ENCODE peak calls at places on chromosomes 4 and X, in nine cellular contexts. One of them, this sample, is unnamed.

GRCh38 chrX:135416546-135416945 is 5.2 kb upstream of the SMIM10L2A start:
- DNase-seq in keratinocyte: no peak
- DNase-seq in MM.1S: no peak
- DNase-seq in neural progenitor cell: no peak
- DNase-seq in PC-3: peak; percentile 85
- DNase-seq in GM23338: no peak
- DNase-seq in IMR-90: no peak
- DNase-seq in endothelial cell of umbilical vein: no peak
- DNase-seq in PC-9: peak; percentile 36
- DNase-seq in this sample: no peak

GRCh38 chrX:100673397-100673953 is 29.5 kb downstream of the SRPX2 start:
- DNase-seq in keratinocyte: no peak
- DNase-seq in MM.1S: no peak
- DNase-seq in neural progenitor cell: no peak
- DNase-seq in PC-3: peak; percentile 34
- DNase-seq in GM23338: no peak
- DNase-seq in IMR-90: peak; percentile 91
- DNase-seq in endothelial cell of umbilical vein: peak; percentile 65
- DNase-seq in PC-9: no peak
- DNase-seq in this sample: no peak

GRCh38 chrX:134623293-134624045 is 34.8 kb downstream of the PLAC1 start:
- DNase-seq in keratinocyte: no peak
- DNase-seq in MM.1S: no peak
- DNase-seq in neural progenitor cell: no peak
- DNase-seq in PC-3: peak; percentile 56
- DNase-seq in GM23338: no peak
- DNase-seq in IMR-90: peak; percentile 44
- DNase-seq in endothelial cell of umbilical vein: peak; percentile 83
- DNase-seq in PC-9: no peak
- DNase-seq in this sample: no peak

GRCh38 chr4:12894062-12894461 is 590.1 kb downstream of the RAB28 start:
- DNase-seq in keratinocyte: no peak
- DNase-seq in MM.1S: no peak
- DNase-seq in neural progenitor cell: no peak
- DNase-seq in PC-3: no peak
- DNase-seq in GM23338: no peak
- DNase-seq in IMR-90: no peak
- DNase-seq in endothelial cell of umbilical vein: no peak
- DNase-seq in PC-9: no peak
- DNase-seq in this sample: no peak

GRCh38 chr4:168200685-168201084 is 108.3 kb downstream of the ANXA10 start:
- DNase-seq in keratinocyte: no peak
- DNase-seq in MM.1S: no peak
- DNase-seq in neural progenitor cell: no peak
- DNase-seq in PC-3: peak; percentile 78
- DNase-seq in GM23338: no peak
- DNase-seq in IMR-90: peak; percentile 61
- DNase-seq in endothelial cell of umbilical vein: peak; percentile 21
- DNase-seq in PC-9: peak; percentile 54
- DNase-seq in this sample: no peak

GRCh38 chr4:42327323-42327722 is 70.0 kb upstream of the SHISA3 start:
- DNase-seq in keratinocyte: no peak
- DNase-seq in MM.1S: no peak
- DNase-seq in neural progenitor cell: no peak
- DNase-seq in PC-3: no peak
- DNase-seq in GM23338: no peak
- DNase-seq in IMR-90: no peak
- DNase-seq in endothelial cell of umbilical vein: no peak
- DNase-seq in PC-9: no peak
- DNase-seq in this sample: no peak

GRCh38 chrX:152847281-152847680 is 16.4 kb downstream of the NSDHL start:
- DNase-seq in keratinocyte: no peak
- DNase-seq in MM.1S: no peak
- DNase-seq in neural progenitor cell: no peak
- DNase-seq in PC-3: no peak
- DNase-seq in GM23338: no peak
- DNase-seq in IMR-90: no peak
- DNase-seq in endothelial cell of umbilical vein: no peak
- DNase-seq in PC-9: no peak
- DNase-seq in this sample: no peak

GRCh38 chr4:7771541-7772507 is 167.8 kb downstream of the AFAP1 start:
- DNase-seq in keratinocyte: no peak
- DNase-seq in MM.1S: peak; percentile 64
- DNase-seq in neural progenitor cell: no peak
- DNase-seq in PC-3: no peak
- DNase-seq in GM23338: no peak
- DNase-seq in IMR-90: no peak
- DNase-seq in endothelial cell of umbilical vein: no peak
- DNase-seq in PC-9: no peak
- DNase-seq in this sample: no peak

GRCh38 chrX:134572816-134573682 is 85.2 kb downstream of the PLAC1 start:
- DNase-seq in keratinocyte: peak; percentile 49
- DNase-seq in MM.1S: no peak
- DNase-seq in neural progenitor cell: no peak
- DNase-seq in PC-3: peak; percentile 92
- DNase-seq in GM23338: no peak
- DNase-seq in IMR-90: peak; percentile 48
- DNase-seq in endothelial cell of umbilical vein: no peak
- DNase-seq in PC-9: peak; percentile 89
- DNase-seq in this sample: no peak

GRCh38 chr4:71206763-71207162 is 132.1 kb upstream of the SLC4A4 start:
- DNase-seq in keratinocyte: no peak
- DNase-seq in MM.1S: no peak
- DNase-seq in neural progenitor cell: no peak
- DNase-seq in PC-3: peak; percentile 13
- DNase-seq in GM23338: no peak
- DNase-seq in IMR-90: peak; percentile 93
- DNase-seq in endothelial cell of umbilical vein: no peak
- DNase-seq in PC-9: no peak
- DNase-seq in this sample: no peak

GRCh38 chrX:110425222-110425621 is 66.6 kb downstream of the RTL9 start:
- DNase-seq in keratinocyte: no peak
- DNase-seq in MM.1S: no peak
- DNase-seq in neural progenitor cell: no peak
- DNase-seq in PC-3: no peak
- DNase-seq in GM23338: peak; percentile 38
- DNase-seq in IMR-90: no peak
- DNase-seq in endothelial cell of umbilical vein: no peak
- DNase-seq in PC-9: no peak
- DNase-seq in this sample: no peak

GRCh38 chrX:23504540-23504884 is 162.8 kb upstream of the PRDX4 start:
- DNase-seq in keratinocyte: no peak
- DNase-seq in MM.1S: no peak
- DNase-seq in neural progenitor cell: no peak
- DNase-seq in PC-3: no peak
- DNase-seq in GM23338: no peak
- DNase-seq in IMR-90: no peak
- DNase-seq in endothelial cell of umbilical vein: no peak
- DNase-seq in PC-9: no peak
- DNase-seq in this sample: no peak

GRCh38 chrX:43148305-43148704 is 370.3 kb upstream of the PPP1R2C start:
- DNase-seq in keratinocyte: no peak
- DNase-seq in MM.1S: no peak
- DNase-seq in neural progenitor cell: no peak
- DNase-seq in PC-3: no peak
- DNase-seq in GM23338: no peak
- DNase-seq in IMR-90: no peak
- DNase-seq in endothelial cell of umbilical vein: no peak
- DNase-seq in PC-9: no peak
- DNase-seq in this sample: no peak

GRCh38 chrX:9758239-9758638 is 7.4 kb downstream of the GPR143 start:
- DNase-seq in keratinocyte: no peak
- DNase-seq in MM.1S: no peak
- DNase-seq in neural progenitor cell: no peak
- DNase-seq in PC-3: no peak
- DNase-seq in GM23338: no peak
- DNase-seq in IMR-90: no peak
- DNase-seq in endothelial cell of umbilical vein: peak; percentile 14
- DNase-seq in PC-9: no peak
- DNase-seq in this sample: no peak

GRCh38 chrX:9765072-9765736 is 443 bp downstream of the GPR143 start:
- DNase-seq in keratinocyte: no peak
- DNase-seq in MM.1S: no peak
- DNase-seq in neural progenitor cell: peak; percentile 32
- DNase-seq in PC-3: no peak
- DNase-seq in GM23338: peak; percentile 50
- DNase-seq in IMR-90: no peak
- DNase-seq in endothelial cell of umbilical vein: no peak
- DNase-seq in PC-9: no peak
- DNase-seq in this sample: no peak

GRCh38 chrX:9757366-9757765 is 8.3 kb downstream of the GPR143 start:
- DNase-seq in keratinocyte: no peak
- DNase-seq in MM.1S: no peak
- DNase-seq in neural progenitor cell: no peak
- DNase-seq in PC-3: no peak
- DNase-seq in GM23338: no peak
- DNase-seq in IMR-90: no peak
- DNase-seq in endothelial cell of umbilical vein: no peak
- DNase-seq in PC-9: no peak
- DNase-seq in this sample: no peak

DNA sequence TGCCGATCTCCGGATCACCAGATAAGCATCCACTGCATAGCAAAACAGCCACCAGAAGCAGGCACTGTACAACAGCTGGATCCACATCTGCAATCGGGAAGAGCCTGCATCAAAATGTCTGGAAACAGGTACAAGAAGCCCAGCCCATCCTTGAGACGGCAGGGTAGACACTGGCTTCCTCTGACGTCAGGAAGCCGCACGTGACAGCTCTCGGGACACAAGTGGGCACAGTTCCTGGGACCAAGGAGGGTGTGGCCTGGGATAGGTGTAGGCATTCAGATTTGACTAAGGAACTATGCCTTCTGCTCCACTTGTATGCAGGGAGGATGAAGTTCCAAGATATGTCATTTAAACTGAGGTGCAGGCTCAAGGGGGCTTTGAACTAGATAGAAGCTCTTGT is 6.3 kb downstream of the GPR143 start:
- DNase-seq in keratinocyte: no peak
- DNase-seq in MM.1S: no peak
- DNase-seq in neural progenitor cell: no peak
- DNase-seq in PC-3: no peak
- DNase-seq in GM23338: no peak
- DNase-seq in IMR-90: no peak
- DNase-seq in endothelial cell of umbilical vein: no peak
- DNase-seq in PC-9: no peak
- DNase-seq in this sample: no peak
- H3K4me2 ChIP-seq in keratinocyte: no peak overlapping the region
- H3K4me2 ChIP-seq in MM.1S: no peak overlapping the region
- H3K4me2 ChIP-seq in neural progenitor cell: no peak overlapping the region
- H3K4me2 ChIP-seq in PC-3: no peak overlapping the region
- H3K4me2 ChIP-seq in GM23338: no peak overlapping the region
- H3K4me2 ChIP-seq in IMR-90: no peak overlapping the region
- H3K4me2 ChIP-seq in endothelial cell of umbilical vein: no peak overlapping the region
- H3K4me2 ChIP-seq in PC-9: peak overlapping the region; percentile 13
- H3K4me2 ChIP-seq in this sample: no peak overlapping the region

GRCh38 chrX:94662665-94663064 is 988.7 kb downstream of the FAM133A start:
- DNase-seq in keratinocyte: no peak
- DNase-seq in MM.1S: peak; percentile 37
- DNase-seq in neural progenitor cell: peak; percentile 39
- DNase-seq in PC-3: peak; percentile 12
- DNase-seq in GM23338: no peak
- DNase-seq in IMR-90: no peak
- DNase-seq in endothelial cell of umbilical vein: no peak
- DNase-seq in PC-9: no peak
- DNase-seq in this sample: peak; percentile 64
- TF ChIP-seq CTCF in keratinocyte: no peak
- TF ChIP-seq CTCF in MM.1S: peak; percentile 15
- TF ChIP-seq CTCF in neural progenitor cell: peak; percentile 51
- TF ChIP-seq CTCF in PC-3: no peak
- TF ChIP-seq CTCF in GM23338: peak; percentile 33
- TF ChIP-seq CTCF in IMR-90: no peak
- TF ChIP-seq CTCF in endothelial cell of umbilical vein: no peak
- TF ChIP-seq CTCF in PC-9: no peak
- TF ChIP-seq CTCF in this sample: peak; percentile 54

DNA sequence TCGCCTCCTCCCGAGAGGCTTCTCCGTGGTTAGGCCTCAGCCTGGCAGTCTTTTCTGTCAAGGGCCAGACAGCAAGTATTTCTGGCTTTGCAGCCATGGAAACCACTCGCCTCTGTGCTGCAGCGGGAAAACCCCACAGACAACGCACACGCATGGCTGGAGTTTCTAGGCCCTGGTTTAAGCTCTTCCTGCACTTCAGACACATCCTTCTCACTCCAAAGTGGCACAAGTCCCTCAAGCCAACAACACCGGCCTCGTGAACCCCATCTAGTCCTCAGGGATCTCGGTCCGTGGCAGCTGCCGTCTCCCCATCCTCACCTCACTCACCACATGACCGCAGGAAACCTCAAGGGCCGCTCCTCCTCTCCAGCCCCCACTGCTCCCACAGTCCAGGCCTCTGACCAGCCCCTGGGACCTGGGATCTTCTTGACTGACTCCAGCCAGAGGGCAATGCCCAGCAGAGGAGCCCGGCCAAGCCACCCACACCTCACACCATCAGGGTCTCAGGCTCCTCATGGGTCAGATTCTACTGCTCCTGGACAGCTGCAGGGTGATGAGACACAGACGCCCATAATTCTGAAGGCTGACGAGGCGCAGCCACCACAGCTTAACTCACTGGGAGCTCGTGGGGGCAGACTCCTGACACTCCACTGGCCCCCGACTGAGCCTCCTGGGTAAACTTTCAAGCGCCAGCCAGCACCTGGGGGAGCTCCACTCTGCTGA is 21.7 kb downstream of the LETM1 start:
- DNase-seq in keratinocyte: no peak
- DNase-seq in MM.1S: no peak
- DNase-seq in neural progenitor cell: no peak
- DNase-seq in PC-3: no peak
- DNase-seq in GM23338: no peak
- DNase-seq in IMR-90: no peak
- DNase-seq in endothelial cell of umbilical vein: no peak
- DNase-seq in PC-9: no peak
- DNase-seq in this sample: no peak
- H3K4me2 ChIP-seq in keratinocyte: no peak overlapping the region
- H3K4me2 ChIP-seq in MM.1S: no peak overlapping the region
- H3K4me2 ChIP-seq in neural progenitor cell: no peak overlapping the region
- H3K4me2 ChIP-seq in PC-3: no peak overlapping the region
- H3K4me2 ChIP-seq in GM23338: no peak overlapping the region
- H3K4me2 ChIP-seq in IMR-90: no peak overlapping the region
- H3K4me2 ChIP-seq in endothelial cell of umbilical vein: no peak overlapping the region
- H3K4me2 ChIP-seq in PC-9: no peak overlapping the region
- H3K4me2 ChIP-seq in this sample: no peak overlapping the region

GRCh38 chrX:132590350-132591026 is 101.7 kb upstream of the MBNL3 start:
- DNase-seq in keratinocyte: no peak
- DNase-seq in MM.1S: no peak
- DNase-seq in neural progenitor cell: no peak
- DNase-seq in PC-3: no peak
- DNase-seq in GM23338: no peak
- DNase-seq in IMR-90: no peak
- DNase-seq in endothelial cell of umbilical vein: no peak
- DNase-seq in PC-9: no peak
- DNase-seq in this sample: peak; percentile 5

GRCh38 chrX:132591719-132592275 is 103.0 kb upstream of the MBNL3 start:
- DNase-seq in keratinocyte: no peak
- DNase-seq in MM.1S: no peak
- DNase-seq in neural progenitor cell: no peak
- DNase-seq in PC-3: no peak
- DNase-seq in GM23338: no peak
- DNase-seq in IMR-90: no peak
- DNase-seq in endothelial cell of umbilical vein: peak; percentile 34
- DNase-seq in PC-9: no peak
- DNase-seq in this sample: no peak

GRCh38 chrX:132594129-132594528 is 105.3 kb upstream of the MBNL3 start:
- DNase-seq in keratinocyte: peak; percentile 40
- DNase-seq in MM.1S: no peak
- DNase-seq in neural progenitor cell: no peak
- DNase-seq in PC-3: peak; percentile 61
- DNase-seq in GM23338: no peak
- DNase-seq in IMR-90: no peak
- DNase-seq in endothelial cell of umbilical vein: no peak
- DNase-seq in PC-9: no peak
- DNase-seq in this sample: peak; percentile 14

GRCh38 chrX:132592880-132593279 is 104.0 kb upstream of the MBNL3 start:
- DNase-seq in keratinocyte: no peak
- DNase-seq in MM.1S: peak; percentile 17
- DNase-seq in neural progenitor cell: peak; percentile 49
- DNase-seq in PC-3: no peak
- DNase-seq in GM23338: peak; percentile 49
- DNase-seq in IMR-90: no peak
- DNase-seq in endothelial cell of umbilical vein: peak; percentile 1
- DNase-seq in PC-9: no peak
- DNase-seq in this sample: peak; percentile 25
- TF ChIP-seq CTCF in keratinocyte: peak; percentile 35
- TF ChIP-seq CTCF in MM.1S: peak; percentile 47
- TF ChIP-seq CTCF in neural progenitor cell: peak; percentile 44
- TF ChIP-seq CTCF in PC-3: peak; percentile 45
- TF ChIP-seq CTCF in GM23338: peak; percentile 45
- TF ChIP-seq CTCF in IMR-90: no peak
- TF ChIP-seq CTCF in endothelial cell of umbilical vein: no peak
- TF ChIP-seq CTCF in PC-9: peak; percentile 64
- TF ChIP-seq CTCF in this sample: peak; percentile 27

This sample was measured in hepatocyte.